ENCODE peak calls at places on chromosomes 4 and X, in nine cellular contexts. Z, F, Q, U, L, V, O, I and M are unnamed samples.

GRCh38 chr4:57098945-57099344 is 11.2 kb downstream of the IGFBP7 start:
- DNase-seq in Z (no peak), F (no peak), Q (no peak), U (no peak), L (no peak), V (no peak), O (no peak), I (no peak), M (no peak)

GRCh38 chr4:7161721-7162214 is 30.6 kb upstream of the SORCS2 start:
- DNase-seq in Z (no peak), F (peak; percentile 52), Q (no peak), U (no peak), L (peak; percentile 26), V (no peak), O (no peak), I (no peak), M (no peak)

GRCh38 chr4:54677853-54678650 is 20.3 kb downstream of the KIT start:
- DNase-seq in Z (no peak), F (no peak), Q (no peak), U (no peak), L (no peak), V (no peak), O (no peak), I (no peak), M (no peak)

GRCh38 chr4:184331155-184331995 is 113.7 kb upstream of the ENPP6 start:
- DNase-seq in Z (no peak), F (no peak), Q (no peak), U (no peak), L (no peak), V (no peak), O (no peak), I (no peak), M (peak; percentile 90)

GRCh38 chr4:138948918-138949317 is 66.7 kb upstream of the NOCT start:
- DNase-seq in Z (no peak), F (no peak), Q (peak; percentile 68), U (no peak), L (no peak), V (no peak), O (peak; percentile 8), I (peak; percentile 61), M (no peak)

GRCh38 chr4:11483076-11483475 is 54.4 kb upstream of the HS3ST1 start:
- DNase-seq in Z (no peak), F (no peak), Q (no peak), U (no peak), L (no peak), V (no peak), O (no peak), I (no peak), M (no peak)

GRCh38 chr4:48341776-48342558 is 638 bp downstream of the SLAIN2 start:
- DNase-seq in Z (peak; percentile 88), F (peak; percentile 83), Q (peak; percentile 81), U (peak; percentile 54), L (peak; percentile 62), V (peak; percentile 23), O (peak; percentile 81), I (peak; percentile 74), M (peak; percentile 76)

GRCh38 chrX:135327299-135327698 is 18.0 kb downstream of the ETDC start:
- DNase-seq in Z (no peak), F (no peak), Q (no peak), U (peak; percentile 77), L (no peak), V (no peak), O (no peak), I (no peak), M (no peak)

GRCh38 chr4:13601060-13601459 is 26.5 kb downstream of the BOD1L1 start:
- DNase-seq in Z (no peak), F (no peak), Q (no peak), U (no peak), L (no peak), V (no peak), O (no peak), I (no peak), M (no peak)

GRCh38 chr4:11505225-11505971 is 76.7 kb upstream of the HS3ST1 start:
- DNase-seq in Z (no peak), F (no peak), Q (no peak), U (peak; percentile 28), L (no peak), V (no peak), O (no peak), I (no peak), M (no peak)

GRCh38 chr4:179595671-179596410 is 2153.6 kb upstream of the AGA start:
- DNase-seq in Z (no peak), F (no peak), Q (no peak), U (peak; percentile 90), L (no peak), V (no peak), O (no peak), I (no peak), M (no peak)

GRCh38 chr4:7654550-7655266 is 220.0 kb upstream of the PSAPL1 start:
- DNase-seq in Z (peak; percentile 77), F (no peak), Q (peak; percentile 83), U (no peak), L (no peak), V (no peak), O (no peak), I (peak; percentile 39), M (peak; percentile 34)

GRCh38 chr4:6425336-6425735 is 47.1 kb downstream of the PPP2R2C start:
- DNase-seq in Z (peak; percentile 40), F (no peak), Q (no peak), U (no peak), L (no peak), V (no peak), O (no peak), I (no peak), M (no peak)

GRCh38 chr4:100071531-100071930 is 118.7 kb downstream of the DDIT4L start:
- DNase-seq in Z (no peak), F (no peak), Q (no peak), U (no peak), L (no peak), V (no peak), O (no peak), I (no peak), M (no peak)

GRCh38 chr4:154562697-154563254 is at the start of gene FGB:
- DNase-seq in Z (no peak), F (no peak), Q (no peak), U (no peak), L (no peak), V (no peak), O (no peak), I (no peak), M (no peak)